ENCODE peak calls at places on chromosome 16, in six cellular contexts. J, N, C, X, Z and S are unnamed samples.

GRCh38 chr16:2702871-2703745 is 16.9 kb downstream of the PRSS27 start:
- DNase-seq in J (no peak), N (no peak), C (no peak), X (no peak), Z (no peak), S (no peak)

GRCh38 chr16:4115941-4116327 is 308 bp downstream of the ADCY9 start:
- DNase-seq in J (no peak), N (no peak), C (no peak), X (no peak), Z (no peak), S (no peak)

GRCh38 chr16:896261-897199 is 74.3 kb downstream of the LMF1 start:
- DNase-seq in J (no peak), N (no peak), C (no peak), X (no peak), Z (no peak), S (no peak)

GRCh38 chr16:6682142-6682811 is 650.4 kb upstream of the RBFOX1 start:
- DNase-seq in J (no peak), N (peak; percentile 3), C (peak; percentile 56), X (peak; percentile 20), Z (no peak), S (peak; percentile 60)

GRCh38 chr16:17258848-17259713 is 211.7 kb downstream of the XYLT1 start:
- DNase-seq in J (peak; percentile 6), N (peak; percentile 12), C (peak; percentile 19), X (no peak), Z (peak; percentile 79), S (peak; percentile 41)

GRCh38 chr16:30335598-30336474 is 19.3 kb downstream of the CD2BP2 start:
- DNase-seq in J (no peak), N (no peak), C (no peak), X (peak; percentile 96), Z (peak; percentile 23), S (no peak)

GRCh38 chr16:57444711-57445110 is 2.5 kb downstream of the CIAPIN1 start:
- DNase-seq in J (peak; percentile 20), N (no peak), C (no peak), X (no peak), Z (no peak), S (no peak)

GRCh38 chr16:75514296-75514695 is 19.1 kb upstream of the CHST6 start:
- DNase-seq in J (no peak), N (no peak), C (no peak), X (no peak), Z (no peak), S (no peak)

GRCh38 chr16:58125041-58125440 is 4.1 kb downstream of the CFAP20 start:
- DNase-seq in J (no peak), N (no peak), C (no peak), X (no peak), Z (no peak), S (no peak)

GRCh38 chr16:1776991-1777374 is 4.0 kb upstream of the MRPS34 start:
- DNase-seq in J (no peak), N (no peak), C (no peak), X (no peak), Z (no peak), S (no peak)

GRCh38 chr16:24700549-24701392 is 28.7 kb upstream of the TNRC6A start:
- DNase-seq in J (peak; percentile 98), N (peak; percentile 89), C (peak; percentile 18), X (peak; percentile 60), Z (no peak), S (peak; percentile 29)

GRCh38 chr16:87391950-87392822 is at the start of gene MAP1LC3B:
- DNase-seq in J (peak; percentile 94), N (peak; percentile 95), C (peak; percentile 93), X (peak; percentile 94), Z (peak; percentile 90), S (peak; percentile 97)

GRCh38 chr16:81767987-81768592 is 11.0 kb upstream of the PLCG2 start:
- DNase-seq in J (no peak), N (peak; percentile 33), C (no peak), X (peak; percentile 93), Z (no peak), S (no peak)

GRCh38 chr16:47848481-47849109 is 307.2 kb downstream of the ABCC12 start:
- DNase-seq in J (peak; percentile 55), N (no peak), C (no peak), X (no peak), Z (no peak), S (no peak)

GRCh38 chr16:66359012-66359411 is 7.5 kb upstream of the CDH5 start:
- DNase-seq in J (peak; percentile 19), N (peak; percentile 49), C (no peak), X (no peak), Z (no peak), S (no peak)

GRCh38 chr16:56321159-56321558 is 104.2 kb downstream of the AMFR start:
- DNase-seq in J (no peak), N (no peak), C (no peak), X (no peak), Z (no peak), S (no peak)

GRCh38 chr16:8739989-8740704 is 57.3 kb downstream of the TMEM186 start:
- DNase-seq in J (no peak), N (no peak), C (no peak), X (no peak), Z (no peak), S (no peak)

GRCh38 chr16:56263711-56264608 is 72.7 kb downstream of the GNAO1 start:
- DNase-seq in J (no peak), N (no peak), C (no peak), X (peak; percentile 81), Z (no peak), S (peak; percentile 63)

GRCh38 chr16:87465306-87465705 is 27.5 kb downstream of the ZCCHC14 start:
- DNase-seq in J (peak; percentile 82), N (no peak), C (no peak), X (peak; percentile 79), Z (no peak), S (peak; percentile 39)

GRCh38 chr16:77955127-77955526 is 67.2 kb upstream of the CLEC3A start:
- DNase-seq in J (no peak), N (no peak), C (no peak), X (no peak), Z (no peak), S (no peak)

GRCh38 chr16:12500771-12501170 is 302.9 kb downstream of the CPPED1 start:
- DNase-seq in J (no peak), N (no peak), C (no peak), X (no peak), Z (no peak), S (no peak)
- TF ChIP-seq BHLHE40 in J (no peak), N (no peak), C (no peak), X (no peak), Z (no peak), S (no peak)

DNA sequence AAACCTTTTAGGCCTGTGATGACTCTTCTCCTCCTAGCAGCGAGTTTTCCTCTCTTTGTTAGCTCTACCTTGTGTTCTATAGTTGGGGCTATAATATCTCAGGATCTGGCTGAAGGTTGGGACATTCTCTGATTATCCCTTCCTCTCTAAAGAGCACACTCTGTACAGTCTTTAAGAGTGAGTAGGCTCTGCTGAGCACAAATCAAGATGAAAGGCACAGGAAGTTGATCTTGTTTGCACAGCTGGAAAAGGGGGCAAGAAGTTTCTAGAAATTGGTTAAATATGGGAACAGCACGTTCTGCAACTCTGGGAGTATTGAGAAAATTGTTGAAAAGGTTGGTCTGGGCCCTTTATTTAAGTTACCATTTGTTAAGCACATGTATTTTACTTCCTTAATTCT is 240.9 kb downstream of the CDH11 start:
- DNase-seq in J (peak; percentile 15), N (no peak), C (no peak), X (no peak), Z (no peak), S (no peak)
- TF ChIP-seq BHLHE40 in J (no peak), N (no peak), C (no peak), X (no peak), Z (no peak), S (no peak)

DNA sequence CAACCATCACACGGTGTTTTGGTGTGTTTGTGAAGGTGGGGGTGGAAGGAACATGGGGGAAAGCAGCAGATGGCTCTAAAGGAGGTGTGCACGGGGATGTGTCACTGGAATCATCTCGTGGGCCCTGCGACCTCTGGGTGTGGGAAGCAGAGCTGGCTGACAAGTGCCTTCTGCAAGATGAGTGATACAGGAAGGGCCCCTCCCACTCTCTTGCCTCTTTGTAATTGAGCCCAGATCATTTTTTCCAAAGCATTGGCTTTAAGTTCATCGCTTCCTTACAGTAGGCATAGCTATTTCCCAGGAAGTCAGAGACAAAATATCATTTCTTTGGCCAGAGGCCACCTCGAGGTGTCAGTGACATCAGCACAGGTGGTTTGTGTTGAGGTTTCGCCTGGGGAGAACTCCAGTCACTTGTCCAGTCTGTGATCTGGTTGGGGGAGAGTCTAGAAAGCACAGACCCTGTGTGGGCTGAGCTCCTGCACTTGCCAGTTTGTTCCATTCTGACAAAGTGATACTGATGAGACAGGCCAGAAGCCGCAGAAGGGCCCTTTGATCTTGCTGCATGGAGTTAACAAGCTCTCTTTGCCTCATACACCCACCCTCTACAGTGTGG is 20.6 kb upstream of the SNTB2 start:
- DNase-seq in J (peak; percentile 82), N (no peak), C (no peak), X (no peak), Z (no peak), S (peak; percentile 33)
- TF ChIP-seq BHLHE40 in J (peak; percentile 87), N (no peak), C (no peak), X (no peak), Z (no peak), S (no peak)

GRCh38 chr16:28279006-28279405 is 13.3 kb upstream of the SBK1 start:
- DNase-seq in J (no peak), N (no peak), C (no peak), X (no peak), Z (no peak), S (no peak)

GRCh38 chr16:28277537-28278388 is 14.6 kb upstream of the SBK1 start:
- DNase-seq in J (peak; percentile 63), N (peak; percentile 69), C (peak; percentile 84), X (peak; percentile 73), Z (peak; percentile 3), S (peak; percentile 86)

GRCh38 chr16:28276301-28276700 is 16.0 kb upstream of the SBK1 start:
- DNase-seq in J (no peak), N (no peak), C (no peak), X (no peak), Z (no peak), S (no peak)

GRCh38 chr16:28274676-28275075 is 17.6 kb upstream of the SBK1 start:
- DNase-seq in J (no peak), N (no peak), C (no peak), X (no peak), Z (no peak), S (no peak)

DNA sequence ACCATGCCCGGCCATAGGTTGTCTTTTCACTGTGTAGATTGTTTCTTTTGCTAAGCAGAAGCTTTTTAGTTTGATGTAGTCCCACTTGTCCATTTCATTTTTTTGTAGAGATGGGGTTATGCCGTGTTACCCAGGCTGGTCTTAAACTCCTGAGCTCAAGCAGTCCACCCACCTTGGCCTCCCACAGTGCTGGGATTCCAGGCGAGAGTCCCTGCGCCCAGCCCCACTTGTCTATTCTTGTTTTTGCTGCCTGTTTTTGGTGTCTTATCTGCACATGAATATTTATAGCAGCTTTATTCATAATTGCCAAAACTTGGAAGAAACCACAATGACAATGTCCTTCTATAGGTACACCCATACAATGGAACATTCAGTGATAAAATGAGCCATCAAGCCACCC is 18.8 kb upstream of the SBK1 start:
- DNase-seq in J (no peak), N (no peak), C (no peak), X (no peak), Z (no peak), S (no peak)
- TF ChIP-seq BHLHE40 in J (no peak), N (no peak), C (no peak), X (no peak), Z (no peak), S (no peak)

GRCh38 chr16:22171953-22172352 is 9.6 kb downstream of the SDR42E2 start:
- DNase-seq in J (no peak), N (no peak), C (no peak), X (no peak), Z (no peak), S (no peak)
- TF ChIP-seq BHLHE40 in J (no peak), N (no peak), C (no peak), X (no peak), Z (no peak), S (no peak)